ENCODE peak calls at places on chromosome 1, in seven cellular contexts. One of them, this sample, is unnamed.

GRCh38 chr1:22641906-22642636 is 1.4 kb upstream of the C1QC start:
- DNase-seq in posterior cingulate gyrus: peak
- DNase-seq in mucosa of gallbladder: peak
- DNase-seq in stimulated activated CD4-positive, alpha-beta T cell treated with anti-CD3 and anti-CD28 coated beads, Interleukin-1b, Interleukin-23, amount 100 ng/mL, for 24 hours: peak
- DNase-seq in GM12865: peak
- DNase-seq in stimulated activated CD8-positive, alpha-beta memory T cell treated with anti-CD3 and anti-CD28 coated beads, Interleukin-4, amount 100 ng/mL, for 48 hours: peak
- DNase-seq in effector memory CD4-positive, alpha-beta T cell: peak
- DNase-seq in this sample: peak

GRCh38 chr1:67687649-67688048 is 2.6 kb downstream of the GADD45A start:
- DNase-seq in posterior cingulate gyrus: no peak
- DNase-seq in mucosa of gallbladder: no peak
- DNase-seq in stimulated activated CD4-positive, alpha-beta T cell treated with anti-CD3 and anti-CD28 coated beads, Interleukin-1b, Interleukin-23, amount 100 ng/mL, for 24 hours: no peak
- DNase-seq in GM12865: no peak
- DNase-seq in stimulated activated CD8-positive, alpha-beta memory T cell treated with anti-CD3 and anti-CD28 coated beads, Interleukin-4, amount 100 ng/mL, for 48 hours: no peak
- DNase-seq in effector memory CD4-positive, alpha-beta T cell: no peak
- DNase-seq in this sample: no peak

GRCh38 chr1:61174060-61174788 is 91.9 kb downstream of the NFIA start:
- DNase-seq in posterior cingulate gyrus: no peak
- DNase-seq in mucosa of gallbladder: no peak
- DNase-seq in stimulated activated CD4-positive, alpha-beta T cell treated with anti-CD3 and anti-CD28 coated beads, Interleukin-1b, Interleukin-23, amount 100 ng/mL, for 24 hours: no peak
- DNase-seq in GM12865: peak
- DNase-seq in stimulated activated CD8-positive, alpha-beta memory T cell treated with anti-CD3 and anti-CD28 coated beads, Interleukin-4, amount 100 ng/mL, for 48 hours: no peak
- DNase-seq in effector memory CD4-positive, alpha-beta T cell: no peak
- DNase-seq in this sample: no peak

GRCh38 chr1:223244366-223245103 is 101.5 kb upstream of the TLR5 start:
- DNase-seq in posterior cingulate gyrus: no peak
- DNase-seq in mucosa of gallbladder: no peak
- DNase-seq in stimulated activated CD4-positive, alpha-beta T cell treated with anti-CD3 and anti-CD28 coated beads, Interleukin-1b, Interleukin-23, amount 100 ng/mL, for 24 hours: no peak
- DNase-seq in GM12865: peak
- DNase-seq in stimulated activated CD8-positive, alpha-beta memory T cell treated with anti-CD3 and anti-CD28 coated beads, Interleukin-4, amount 100 ng/mL, for 48 hours: no peak
- DNase-seq in effector memory CD4-positive, alpha-beta T cell: no peak
- DNase-seq in this sample: no peak

GRCh38 chr1:226548281-226549093 is at the start of gene STUM:
- DNase-seq in posterior cingulate gyrus: no peak
- DNase-seq in mucosa of gallbladder: no peak
- DNase-seq in stimulated activated CD4-positive, alpha-beta T cell treated with anti-CD3 and anti-CD28 coated beads, Interleukin-1b, Interleukin-23, amount 100 ng/mL, for 24 hours: no peak
- DNase-seq in GM12865: no peak
- DNase-seq in stimulated activated CD8-positive, alpha-beta memory T cell treated with anti-CD3 and anti-CD28 coated beads, Interleukin-4, amount 100 ng/mL, for 48 hours: peak
- DNase-seq in effector memory CD4-positive, alpha-beta T cell: no peak
- DNase-seq in this sample: no peak

GRCh38 chr1:151988405-151988851 is 5.2 kb downstream of the S100A10 start:
- DNase-seq in posterior cingulate gyrus: no peak
- DNase-seq in mucosa of gallbladder: no peak
- DNase-seq in stimulated activated CD4-positive, alpha-beta T cell treated with anti-CD3 and anti-CD28 coated beads, Interleukin-1b, Interleukin-23, amount 100 ng/mL, for 24 hours: no peak
- DNase-seq in GM12865: no peak
- DNase-seq in stimulated activated CD8-positive, alpha-beta memory T cell treated with anti-CD3 and anti-CD28 coated beads, Interleukin-4, amount 100 ng/mL, for 48 hours: no peak
- DNase-seq in effector memory CD4-positive, alpha-beta T cell: no peak
- DNase-seq in this sample: no peak

GRCh38 chr1:201261771-201262547 is 21.3 kb upstream of the PKP1 start:
- DNase-seq in posterior cingulate gyrus: no peak
- DNase-seq in mucosa of gallbladder: no peak
- DNase-seq in stimulated activated CD4-positive, alpha-beta T cell treated with anti-CD3 and anti-CD28 coated beads, Interleukin-1b, Interleukin-23, amount 100 ng/mL, for 24 hours: no peak
- DNase-seq in GM12865: no peak
- DNase-seq in stimulated activated CD8-positive, alpha-beta memory T cell treated with anti-CD3 and anti-CD28 coated beads, Interleukin-4, amount 100 ng/mL, for 48 hours: no peak
- DNase-seq in effector memory CD4-positive, alpha-beta T cell: no peak
- DNase-seq in this sample: no peak

GRCh38 chr1:113769599-113769970 is 10.3 kb upstream of the PHTF1 start:
- DNase-seq in posterior cingulate gyrus: no peak
- DNase-seq in mucosa of gallbladder: no peak
- DNase-seq in stimulated activated CD4-positive, alpha-beta T cell treated with anti-CD3 and anti-CD28 coated beads, Interleukin-1b, Interleukin-23, amount 100 ng/mL, for 24 hours: no peak
- DNase-seq in GM12865: no peak
- DNase-seq in stimulated activated CD8-positive, alpha-beta memory T cell treated with anti-CD3 and anti-CD28 coated beads, Interleukin-4, amount 100 ng/mL, for 48 hours: no peak
- DNase-seq in effector memory CD4-positive, alpha-beta T cell: no peak
- DNase-seq in this sample: no peak

GRCh38 chr1:243705585-243705984 is 144.5 kb downstream of the AKT3 start:
- DNase-seq in posterior cingulate gyrus: no peak
- DNase-seq in mucosa of gallbladder: no peak
- DNase-seq in stimulated activated CD4-positive, alpha-beta T cell treated with anti-CD3 and anti-CD28 coated beads, Interleukin-1b, Interleukin-23, amount 100 ng/mL, for 24 hours: no peak
- DNase-seq in GM12865: no peak
- DNase-seq in stimulated activated CD8-positive, alpha-beta memory T cell treated with anti-CD3 and anti-CD28 coated beads, Interleukin-4, amount 100 ng/mL, for 48 hours: no peak
- DNase-seq in effector memory CD4-positive, alpha-beta T cell: no peak
- DNase-seq in this sample: no peak

GRCh38 chr1:90187186-90187585 is 192.3 kb downstream of the ZNF326 start:
- DNase-seq in posterior cingulate gyrus: no peak
- DNase-seq in mucosa of gallbladder: no peak
- DNase-seq in stimulated activated CD4-positive, alpha-beta T cell treated with anti-CD3 and anti-CD28 coated beads, Interleukin-1b, Interleukin-23, amount 100 ng/mL, for 24 hours: no peak
- DNase-seq in GM12865: no peak
- DNase-seq in stimulated activated CD8-positive, alpha-beta memory T cell treated with anti-CD3 and anti-CD28 coated beads, Interleukin-4, amount 100 ng/mL, for 48 hours: no peak
- DNase-seq in effector memory CD4-positive, alpha-beta T cell: no peak
- DNase-seq in this sample: no peak

GRCh38 chr1:156291226-156292061 is 4.0 kb downstream of the GLMP start:
- DNase-seq in posterior cingulate gyrus: peak
- DNase-seq in mucosa of gallbladder: peak
- DNase-seq in stimulated activated CD4-positive, alpha-beta T cell treated with anti-CD3 and anti-CD28 coated beads, Interleukin-1b, Interleukin-23, amount 100 ng/mL, for 24 hours: no peak
- DNase-seq in GM12865: no peak
- DNase-seq in stimulated activated CD8-positive, alpha-beta memory T cell treated with anti-CD3 and anti-CD28 coated beads, Interleukin-4, amount 100 ng/mL, for 48 hours: peak
- DNase-seq in effector memory CD4-positive, alpha-beta T cell: no peak
- DNase-seq in this sample: no peak

This sample was measured in central memory CD8-positive, alpha-beta T cell.